ENCODE peak calls at places on chromosomes 11 and 22, in nine cellular contexts. One of them, this sample, is unnamed.
A peak's percentile ranks its signal among the peaks of the same experiment; 100 is the strongest.

GRCh38 chr22:48947636-48948035 is 880.0 kb downstream of the BRD1 start:
- DNase-seq in AG09319: no peak
- DNase-seq in NCI-H1048: no peak
- DNase-seq in astrocyte of the cerebellum: no peak
- DNase-seq in activated CD4-positive, alpha-beta T cell treated with anti-CD3 and anti-CD28 coated beads, Interleukin-2, amount 50 U/mL, for 48 hours: no peak
- DNase-seq in glutamatergic neuron: no peak
- DNase-seq in cardiac muscle cell: no peak
- DNase-seq in activated gamma-delta T cell treated with Interleukin-2 at 50 U/mL for 16 hours: no peak
- DNase-seq in substantia nigra: no peak
- DNase-seq in this sample: no peak

GRCh38 chr11:9868641-9869040 is 204.8 kb downstream of the SWAP70 start:
- DNase-seq in glutamatergic neuron: no peak
- DNase-seq in activated CD4-positive, alpha-beta T cell treated with anti-CD3 and anti-CD28 coated beads, Interleukin-2, amount 50 U/mL, for 48 hours: no peak
- DNase-seq in NCI-H1048: no peak
- DNase-seq in astrocyte of the cerebellum: no peak
- DNase-seq in substantia nigra: no peak
- DNase-seq in AG09319: no peak
- DNase-seq in activated gamma-delta T cell treated with Interleukin-2 at 50 U/mL for 16 hours: no peak
- DNase-seq in cardiac muscle cell: no peak
- DNase-seq in this sample: no peak

GRCh38 chr11:17991799-17992433 is 20.9 kb downstream of the SERGEF start:
- DNase-seq in activated gamma-delta T cell treated with Interleukin-2 at 50 U/mL for 16 hours: peak; percentile 52
- DNase-seq in substantia nigra: no peak
- DNase-seq in NCI-H1048: peak; percentile 38
- DNase-seq in astrocyte of the cerebellum: peak; percentile 44
- DNase-seq in AG09319: no peak
- DNase-seq in activated CD4-positive, alpha-beta T cell treated with anti-CD3 and anti-CD28 coated beads, Interleukin-2, amount 50 U/mL, for 48 hours: peak; percentile 52
- DNase-seq in glutamatergic neuron: peak; percentile 48
- DNase-seq in cardiac muscle cell: peak; percentile 63
- DNase-seq in this sample: peak; percentile 64

GRCh38 chr22:44997060-44997459 is 12.7 kb downstream of the PHF21B start:
- DNase-seq in activated gamma-delta T cell treated with Interleukin-2 at 50 U/mL for 16 hours: no peak
- DNase-seq in astrocyte of the cerebellum: no peak
- DNase-seq in AG09319: no peak
- DNase-seq in NCI-H1048: no peak
- DNase-seq in glutamatergic neuron: no peak
- DNase-seq in activated CD4-positive, alpha-beta T cell treated with anti-CD3 and anti-CD28 coated beads, Interleukin-2, amount 50 U/mL, for 48 hours: no peak
- DNase-seq in cardiac muscle cell: no peak
- DNase-seq in substantia nigra: no peak
- DNase-seq in this sample: no peak

GRCh38 chr11:125772834-125773505 is 5.7 kb downstream of the PATE2 start:
- DNase-seq in glutamatergic neuron: no peak
- DNase-seq in activated CD4-positive, alpha-beta T cell treated with anti-CD3 and anti-CD28 coated beads, Interleukin-2, amount 50 U/mL, for 48 hours: no peak
- DNase-seq in activated gamma-delta T cell treated with Interleukin-2 at 50 U/mL for 16 hours: no peak
- DNase-seq in cardiac muscle cell: no peak
- DNase-seq in substantia nigra: no peak
- DNase-seq in AG09319: no peak
- DNase-seq in astrocyte of the cerebellum: peak; percentile 58
- DNase-seq in NCI-H1048: no peak
- DNase-seq in this sample: no peak

GRCh38 chr11:73759520-73760065 is 1.3 kb downstream of the RAB6A start:
- DNase-seq in activated CD4-positive, alpha-beta T cell treated with anti-CD3 and anti-CD28 coated beads, Interleukin-2, amount 50 U/mL, for 48 hours: no peak
- DNase-seq in AG09319: no peak
- DNase-seq in cardiac muscle cell: no peak
- DNase-seq in astrocyte of the cerebellum: peak; percentile 18
- DNase-seq in substantia nigra: no peak
- DNase-seq in glutamatergic neuron: no peak
- DNase-seq in NCI-H1048: no peak
- DNase-seq in activated gamma-delta T cell treated with Interleukin-2 at 50 U/mL for 16 hours: no peak
- DNase-seq in this sample: peak; percentile 19

GRCh38 chr11:120001161-120002135 is 136.5 kb downstream of the TRIM29 start:
- DNase-seq in activated gamma-delta T cell treated with Interleukin-2 at 50 U/mL for 16 hours: no peak
- DNase-seq in NCI-H1048: no peak
- DNase-seq in activated CD4-positive, alpha-beta T cell treated with anti-CD3 and anti-CD28 coated beads, Interleukin-2, amount 50 U/mL, for 48 hours: no peak
- DNase-seq in cardiac muscle cell: no peak
- DNase-seq in substantia nigra: no peak
- DNase-seq in glutamatergic neuron: no peak
- DNase-seq in astrocyte of the cerebellum: no peak
- DNase-seq in AG09319: no peak
- DNase-seq in this sample: no peak

GRCh38 chr11:109818303-109818702 is 274.9 kb upstream of the ZC3H12C start:
- DNase-seq in cardiac muscle cell: no peak
- DNase-seq in activated CD4-positive, alpha-beta T cell treated with anti-CD3 and anti-CD28 coated beads, Interleukin-2, amount 50 U/mL, for 48 hours: no peak
- DNase-seq in glutamatergic neuron: no peak
- DNase-seq in NCI-H1048: no peak
- DNase-seq in astrocyte of the cerebellum: no peak
- DNase-seq in AG09319: no peak
- DNase-seq in activated gamma-delta T cell treated with Interleukin-2 at 50 U/mL for 16 hours: no peak
- DNase-seq in substantia nigra: no peak
- DNase-seq in this sample: no peak

GRCh38 chr22:50674606-50675552 is 2.3 kb downstream of the SHANK3 start:
- DNase-seq in activated gamma-delta T cell treated with Interleukin-2 at 50 U/mL for 16 hours: no peak
- DNase-seq in activated CD4-positive, alpha-beta T cell treated with anti-CD3 and anti-CD28 coated beads, Interleukin-2, amount 50 U/mL, for 48 hours: peak; percentile 14
- DNase-seq in substantia nigra: no peak
- DNase-seq in NCI-H1048: peak; percentile 68
- DNase-seq in cardiac muscle cell: peak; percentile 73
- DNase-seq in astrocyte of the cerebellum: no peak
- DNase-seq in AG09319: no peak
- DNase-seq in glutamatergic neuron: peak; percentile 62
- DNase-seq in this sample: no peak

GRCh38 chr11:6618117-6619020 is 853 bp downstream of the TPP1 start:
- DNase-seq in glutamatergic neuron: no peak
- DNase-seq in activated gamma-delta T cell treated with Interleukin-2 at 50 U/mL for 16 hours: peak; percentile 57
- DNase-seq in activated CD4-positive, alpha-beta T cell treated with anti-CD3 and anti-CD28 coated beads, Interleukin-2, amount 50 U/mL, for 48 hours: peak; percentile 62
- DNase-seq in astrocyte of the cerebellum: peak; percentile 27
- DNase-seq in NCI-H1048: no peak
- DNase-seq in substantia nigra: peak; percentile 48
- DNase-seq in cardiac muscle cell: no peak
- DNase-seq in AG09319: peak; percentile 41
- DNase-seq in this sample: peak; percentile 79

GRCh38 chr11:122138759-122139594 is 23.0 kb upstream of the BLID start:
- DNase-seq in AG09319: no peak
- DNase-seq in activated CD4-positive, alpha-beta T cell treated with anti-CD3 and anti-CD28 coated beads, Interleukin-2, amount 50 U/mL, for 48 hours: no peak
- DNase-seq in activated gamma-delta T cell treated with Interleukin-2 at 50 U/mL for 16 hours: no peak
- DNase-seq in astrocyte of the cerebellum: no peak
- DNase-seq in NCI-H1048: no peak
- DNase-seq in glutamatergic neuron: no peak
- DNase-seq in substantia nigra: no peak
- DNase-seq in cardiac muscle cell: no peak
- DNase-seq in this sample: no peak

GRCh38 chr11:28284206-28284605 is 176.0 kb downstream of the METTL15 start:
- DNase-seq in activated gamma-delta T cell treated with Interleukin-2 at 50 U/mL for 16 hours: no peak
- DNase-seq in activated CD4-positive, alpha-beta T cell treated with anti-CD3 and anti-CD28 coated beads, Interleukin-2, amount 50 U/mL, for 48 hours: no peak
- DNase-seq in NCI-H1048: no peak
- DNase-seq in substantia nigra: no peak
- DNase-seq in glutamatergic neuron: no peak
- DNase-seq in astrocyte of the cerebellum: no peak
- DNase-seq in AG09319: no peak
- DNase-seq in cardiac muscle cell: no peak
- DNase-seq in this sample: no peak

GRCh38 chr11:10486161-10486840 is 31.2 kb downstream of the AMPD3 start:
- DNase-seq in AG09319: no peak
- DNase-seq in activated gamma-delta T cell treated with Interleukin-2 at 50 U/mL for 16 hours: no peak
- DNase-seq in astrocyte of the cerebellum: no peak
- DNase-seq in substantia nigra: no peak
- DNase-seq in glutamatergic neuron: no peak
- DNase-seq in activated CD4-positive, alpha-beta T cell treated with anti-CD3 and anti-CD28 coated beads, Interleukin-2, amount 50 U/mL, for 48 hours: no peak
- DNase-seq in NCI-H1048: no peak
- DNase-seq in cardiac muscle cell: no peak
- DNase-seq in this sample: no peak

GRCh38 chr11:130390071-130390758 is 38.2 kb downstream of the ADAMTS8 start:
- DNase-seq in cardiac muscle cell: peak; percentile 32
- DNase-seq in activated CD4-positive, alpha-beta T cell treated with anti-CD3 and anti-CD28 coated beads, Interleukin-2, amount 50 U/mL, for 48 hours: no peak
- DNase-seq in glutamatergic neuron: no peak
- DNase-seq in AG09319: peak; percentile 48
- DNase-seq in substantia nigra: peak; percentile 32
- DNase-seq in astrocyte of the cerebellum: peak; percentile 57
- DNase-seq in activated gamma-delta T cell treated with Interleukin-2 at 50 U/mL for 16 hours: no peak
- DNase-seq in NCI-H1048: no peak
- DNase-seq in this sample: peak; percentile 75

GRCh38 chr11:96145163-96145585 is 197.8 kb downstream of the MAML2 start:
- DNase-seq in AG09319: no peak
- DNase-seq in NCI-H1048: no peak
- DNase-seq in cardiac muscle cell: no peak
- DNase-seq in activated CD4-positive, alpha-beta T cell treated with anti-CD3 and anti-CD28 coated beads, Interleukin-2, amount 50 U/mL, for 48 hours: no peak
- DNase-seq in astrocyte of the cerebellum: no peak
- DNase-seq in activated gamma-delta T cell treated with Interleukin-2 at 50 U/mL for 16 hours: no peak
- DNase-seq in substantia nigra: no peak
- DNase-seq in glutamatergic neuron: no peak
- DNase-seq in this sample: no peak

GRCh38 chr11:11813288-11813962 is 28.3 kb upstream of the USP47 start:
- DNase-seq in AG09319: peak; percentile 76
- DNase-seq in activated gamma-delta T cell treated with Interleukin-2 at 50 U/mL for 16 hours: no peak
- DNase-seq in cardiac muscle cell: no peak
- DNase-seq in substantia nigra: no peak
- DNase-seq in NCI-H1048: no peak
- DNase-seq in astrocyte of the cerebellum: peak; percentile 82
- DNase-seq in activated CD4-positive, alpha-beta T cell treated with anti-CD3 and anti-CD28 coated beads, Interleukin-2, amount 50 U/mL, for 48 hours: no peak
- DNase-seq in glutamatergic neuron: no peak
- DNase-seq in this sample: peak; percentile 67

GRCh38 chr11:24478718-24479117 is 18.1 kb upstream of the LUZP2 start:
- DNase-seq in astrocyte of the cerebellum: no peak
- DNase-seq in NCI-H1048: no peak
- DNase-seq in activated gamma-delta T cell treated with Interleukin-2 at 50 U/mL for 16 hours: no peak
- DNase-seq in substantia nigra: no peak
- DNase-seq in cardiac muscle cell: no peak
- DNase-seq in activated CD4-positive, alpha-beta T cell treated with anti-CD3 and anti-CD28 coated beads, Interleukin-2, amount 50 U/mL, for 48 hours: no peak
- DNase-seq in AG09319: no peak
- DNase-seq in glutamatergic neuron: no peak
- DNase-seq in this sample: no peak

GRCh38 chr11:134343646-134344045 is 11.9 kb downstream of the GLB1L2 start:
- DNase-seq in cardiac muscle cell: no peak
- DNase-seq in AG09319: no peak
- DNase-seq in activated gamma-delta T cell treated with Interleukin-2 at 50 U/mL for 16 hours: no peak
- DNase-seq in substantia nigra: no peak
- DNase-seq in glutamatergic neuron: no peak
- DNase-seq in astrocyte of the cerebellum: no peak
- DNase-seq in NCI-H1048: no peak
- DNase-seq in activated CD4-positive, alpha-beta T cell treated with anti-CD3 and anti-CD28 coated beads, Interleukin-2, amount 50 U/mL, for 48 hours: no peak
- DNase-seq in this sample: no peak

GRCh38 chr11:108947654-108948570 is 283.0 kb downstream of the DDX10 start:
- DNase-seq in substantia nigra: no peak
- DNase-seq in astrocyte of the cerebellum: no peak
- DNase-seq in AG09319: no peak
- DNase-seq in activated gamma-delta T cell treated with Interleukin-2 at 50 U/mL for 16 hours: no peak
- DNase-seq in cardiac muscle cell: no peak
- DNase-seq in glutamatergic neuron: no peak
- DNase-seq in NCI-H1048: no peak
- DNase-seq in activated CD4-positive, alpha-beta T cell treated with anti-CD3 and anti-CD28 coated beads, Interleukin-2, amount 50 U/mL, for 48 hours: no peak
- DNase-seq in this sample: no peak

GRCh38 chr11:102010776-102011500 is 36.3 kb upstream of the CFAP300 start:
- DNase-seq in glutamatergic neuron: peak; percentile 74
- DNase-seq in cardiac muscle cell: peak; percentile 68
- DNase-seq in substantia nigra: no peak
- DNase-seq in activated gamma-delta T cell treated with Interleukin-2 at 50 U/mL for 16 hours: no peak
- DNase-seq in astrocyte of the cerebellum: peak; percentile 47
- DNase-seq in AG09319: peak; percentile 38
- DNase-seq in activated CD4-positive, alpha-beta T cell treated with anti-CD3 and anti-CD28 coated beads, Interleukin-2, amount 50 U/mL, for 48 hours: no peak
- DNase-seq in NCI-H1048: no peak
- DNase-seq in this sample: peak; percentile 71

GRCh38 chr11:11620966-11621880 is 582 bp downstream of the GALNT18 start:
- DNase-seq in activated gamma-delta T cell treated with Interleukin-2 at 50 U/mL for 16 hours: no peak
- DNase-seq in substantia nigra: no peak
- DNase-seq in cardiac muscle cell: peak; percentile 32
- DNase-seq in astrocyte of the cerebellum: no peak
- DNase-seq in glutamatergic neuron: peak; percentile 38
- DNase-seq in NCI-H1048: no peak
- DNase-seq in AG09319: no peak
- DNase-seq in activated CD4-positive, alpha-beta T cell treated with anti-CD3 and anti-CD28 coated beads, Interleukin-2, amount 50 U/mL, for 48 hours: peak; percentile 38
- DNase-seq in this sample: peak; percentile 27

GRCh38 chr11:69489746-69490365 is 8.4 kb downstream of the LINC01488 start:
- DNase-seq in substantia nigra: no peak
- DNase-seq in NCI-H1048: no peak
- DNase-seq in glutamatergic neuron: no peak
- DNase-seq in AG09319: no peak
- DNase-seq in cardiac muscle cell: no peak
- DNase-seq in activated CD4-positive, alpha-beta T cell treated with anti-CD3 and anti-CD28 coated beads, Interleukin-2, amount 50 U/mL, for 48 hours: no peak
- DNase-seq in astrocyte of the cerebellum: no peak
- DNase-seq in activated gamma-delta T cell treated with Interleukin-2 at 50 U/mL for 16 hours: no peak
- DNase-seq in this sample: no peak

GRCh38 chr11:76175731-76176303 is 30.5 kb downstream of the WNT11 start:
- DNase-seq in activated gamma-delta T cell treated with Interleukin-2 at 50 U/mL for 16 hours: no peak
- DNase-seq in substantia nigra: no peak
- DNase-seq in glutamatergic neuron: no peak
- DNase-seq in NCI-H1048: no peak
- DNase-seq in activated CD4-positive, alpha-beta T cell treated with anti-CD3 and anti-CD28 coated beads, Interleukin-2, amount 50 U/mL, for 48 hours: no peak
- DNase-seq in astrocyte of the cerebellum: no peak
- DNase-seq in cardiac muscle cell: no peak
- DNase-seq in AG09319: no peak
- DNase-seq in this sample: no peak

GRCh38 chr11:69380451-69380901 is 86.5 kb downstream of the MYEOV start:
- DNase-seq in activated CD4-positive, alpha-beta T cell treated with anti-CD3 and anti-CD28 coated beads, Interleukin-2, amount 50 U/mL, for 48 hours: no peak
- DNase-seq in astrocyte of the cerebellum: no peak
- DNase-seq in substantia nigra: no peak
- DNase-seq in glutamatergic neuron: no peak
- DNase-seq in AG09319: no peak
- DNase-seq in cardiac muscle cell: no peak
- DNase-seq in activated gamma-delta T cell treated with Interleukin-2 at 50 U/mL for 16 hours: no peak
- DNase-seq in NCI-H1048: no peak
- DNase-seq in this sample: no peak

GRCh38 chr11:6387811-6388599 is 2.3 kb upstream of the SMPD1 start:
- DNase-seq in glutamatergic neuron: no peak
- DNase-seq in AG09319: peak; percentile 15
- DNase-seq in NCI-H1048: no peak
- DNase-seq in astrocyte of the cerebellum: no peak
- DNase-seq in substantia nigra: no peak
- DNase-seq in activated CD4-positive, alpha-beta T cell treated with anti-CD3 and anti-CD28 coated beads, Interleukin-2, amount 50 U/mL, for 48 hours: no peak
- DNase-seq in cardiac muscle cell: no peak
- DNase-seq in activated gamma-delta T cell treated with Interleukin-2 at 50 U/mL for 16 hours: no peak
- DNase-seq in this sample: no peak

GRCh38 chr22:21972293-21972779 is 10.3 kb downstream of the TOP3B start:
- DNase-seq in activated gamma-delta T cell treated with Interleukin-2 at 50 U/mL for 16 hours: peak; percentile 50
- DNase-seq in AG09319: no peak
- DNase-seq in activated CD4-positive, alpha-beta T cell treated with anti-CD3 and anti-CD28 coated beads, Interleukin-2, amount 50 U/mL, for 48 hours: peak; percentile 63
- DNase-seq in cardiac muscle cell: peak; percentile 49
- DNase-seq in NCI-H1048: no peak
- DNase-seq in glutamatergic neuron: peak; percentile 76
- DNase-seq in astrocyte of the cerebellum: no peak
- DNase-seq in substantia nigra: no peak
- DNase-seq in this sample: no peak

GRCh38 chr11:13834463-13834862 is 128.1 kb upstream of the SPON1 start:
- DNase-seq in AG09319: no peak
- DNase-seq in NCI-H1048: no peak
- DNase-seq in substantia nigra: no peak
- DNase-seq in activated gamma-delta T cell treated with Interleukin-2 at 50 U/mL for 16 hours: no peak
- DNase-seq in astrocyte of the cerebellum: no peak
- DNase-seq in activated CD4-positive, alpha-beta T cell treated with anti-CD3 and anti-CD28 coated beads, Interleukin-2, amount 50 U/mL, for 48 hours: no peak
- DNase-seq in cardiac muscle cell: peak; percentile 18
- DNase-seq in glutamatergic neuron: peak; percentile 47
- DNase-seq in this sample: no peak

GRCh38 chr11:121595717-121596156 is 143.0 kb upstream of the SORL1-AS1 start:
- DNase-seq in substantia nigra: no peak
- DNase-seq in glutamatergic neuron: no peak
- DNase-seq in NCI-H1048: peak; percentile 27
- DNase-seq in AG09319: peak; percentile 98
- DNase-seq in cardiac muscle cell: no peak
- DNase-seq in astrocyte of the cerebellum: peak; percentile 96
- DNase-seq in activated gamma-delta T cell treated with Interleukin-2 at 50 U/mL for 16 hours: no peak
- DNase-seq in activated CD4-positive, alpha-beta T cell treated with anti-CD3 and anti-CD28 coated beads, Interleukin-2, amount 50 U/mL, for 48 hours: no peak
- DNase-seq in this sample: peak; percentile 97

GRCh38 chr22:30004689-30005088 is 75.6 kb upstream of the HORMAD2 start:
- DNase-seq in NCI-H1048: no peak
- DNase-seq in AG09319: no peak
- DNase-seq in activated gamma-delta T cell treated with Interleukin-2 at 50 U/mL for 16 hours: no peak
- DNase-seq in substantia nigra: no peak
- DNase-seq in astrocyte of the cerebellum: no peak
- DNase-seq in activated CD4-positive, alpha-beta T cell treated with anti-CD3 and anti-CD28 coated beads, Interleukin-2, amount 50 U/mL, for 48 hours: no peak
- DNase-seq in cardiac muscle cell: no peak
- DNase-seq in glutamatergic neuron: no peak
- DNase-seq in this sample: no peak

GRCh38 chr11:59668188-59668949 is 468 bp downstream of the PATL1 start:
- DNase-seq in AG09319: peak; percentile 8
- DNase-seq in astrocyte of the cerebellum: no peak
- DNase-seq in activated CD4-positive, alpha-beta T cell treated with anti-CD3 and anti-CD28 coated beads, Interleukin-2, amount 50 U/mL, for 48 hours: peak; percentile 78
- DNase-seq in cardiac muscle cell: peak; percentile 74
- DNase-seq in activated gamma-delta T cell treated with Interleukin-2 at 50 U/mL for 16 hours: peak; percentile 48
- DNase-seq in glutamatergic neuron: peak; percentile 71
- DNase-seq in substantia nigra: peak; percentile 50
- DNase-seq in NCI-H1048: peak; percentile 39
- DNase-seq in this sample: peak; percentile 37

GRCh38 chr22:28943501-28943879 is 60.1 kb downstream of the ZNRF3 start:
- DNase-seq in activated gamma-delta T cell treated with Interleukin-2 at 50 U/mL for 16 hours: no peak
- DNase-seq in astrocyte of the cerebellum: no peak
- DNase-seq in cardiac muscle cell: no peak
- DNase-seq in glutamatergic neuron: no peak
- DNase-seq in AG09319: no peak
- DNase-seq in activated CD4-positive, alpha-beta T cell treated with anti-CD3 and anti-CD28 coated beads, Interleukin-2, amount 50 U/mL, for 48 hours: no peak
- DNase-seq in NCI-H1048: no peak
- DNase-seq in substantia nigra: no peak
- DNase-seq in this sample: no peak

This sample was measured in H4.